ENCODE peak calls at places on chromosomes 3 and 15, in seven cellular contexts. One of them, this sample, is unnamed.

GRCh38 chr3:42730294-42730693 is 27.7 kb upstream of the HHATL start:
- DNase-seq in GOT3: no peak
- DNase-seq in progenitor cell of endocrine pancreas: no peak
- DNase-seq in dorsolateral prefrontal cortex: no peak
- DNase-seq in upper lobe of right lung: no peak
- DNase-seq in A549: no peak
- DNase-seq in amniotic epithelial cell: no peak
- DNase-seq in this sample: no peak

GRCh38 chr15:65077981-65078352 is 1.4 kb downstream of the KBTBD13 start:
- DNase-seq in upper lobe of right lung: peak; percentile 86
- DNase-seq in dorsolateral prefrontal cortex: no peak
- DNase-seq in GOT3: peak; percentile 56
- DNase-seq in A549: peak; percentile 91
- DNase-seq in progenitor cell of endocrine pancreas: peak; percentile 38
- DNase-seq in amniotic epithelial cell: no peak
- DNase-seq in this sample: peak; percentile 82

GRCh38 chr3:129723558-129724324 is 117.3 kb upstream of the PLXND1 start:
- DNase-seq in dorsolateral prefrontal cortex: no peak
- DNase-seq in GOT3: no peak
- DNase-seq in A549: no peak
- DNase-seq in upper lobe of right lung: no peak
- DNase-seq in progenitor cell of endocrine pancreas: no peak
- DNase-seq in amniotic epithelial cell: peak; percentile 92
- DNase-seq in this sample: no peak

GRCh38 chr15:72472907-72473669 is 1.0 kb upstream of the ARIH1 start:
- DNase-seq in upper lobe of right lung: no peak
- DNase-seq in amniotic epithelial cell: peak; percentile 31
- DNase-seq in GOT3: no peak
- DNase-seq in progenitor cell of endocrine pancreas: no peak
- DNase-seq in A549: no peak
- DNase-seq in dorsolateral prefrontal cortex: no peak
- DNase-seq in this sample: no peak

GRCh38 chr3:18354706-18355105 is 70.4 kb downstream of the SATB1 start:
- DNase-seq in A549: no peak
- DNase-seq in progenitor cell of endocrine pancreas: no peak
- DNase-seq in amniotic epithelial cell: no peak
- DNase-seq in upper lobe of right lung: no peak
- DNase-seq in dorsolateral prefrontal cortex: no peak
- DNase-seq in GOT3: no peak
- DNase-seq in this sample: no peak

GRCh38 chr15:33292718-33293307 is 18.0 kb upstream of the RYR3 start:
- DNase-seq in upper lobe of right lung: no peak
- DNase-seq in GOT3: no peak
- DNase-seq in amniotic epithelial cell: peak; percentile 33
- DNase-seq in dorsolateral prefrontal cortex: no peak
- DNase-seq in A549: peak; percentile 59
- DNase-seq in progenitor cell of endocrine pancreas: peak; percentile 49
- DNase-seq in this sample: no peak

GRCh38 chr15:85542895-85543331 is 162.5 kb downstream of the AKAP13 start:
- DNase-seq in progenitor cell of endocrine pancreas: no peak
- DNase-seq in upper lobe of right lung: no peak
- DNase-seq in amniotic epithelial cell: no peak
- DNase-seq in A549: no peak
- DNase-seq in GOT3: no peak
- DNase-seq in dorsolateral prefrontal cortex: no peak
- DNase-seq in this sample: peak; percentile 18

GRCh38 chr3:140821493-140821892 is 120.1 kb upstream of the SLC25A36 start:
- DNase-seq in A549: no peak
- DNase-seq in GOT3: no peak
- DNase-seq in dorsolateral prefrontal cortex: no peak
- DNase-seq in amniotic epithelial cell: no peak
- DNase-seq in upper lobe of right lung: no peak
- DNase-seq in progenitor cell of endocrine pancreas: no peak
- DNase-seq in this sample: no peak

GRCh38 chr3:54122802-54123537 is 618 bp downstream of the CACNA2D3 start:
- DNase-seq in dorsolateral prefrontal cortex: no peak
- DNase-seq in GOT3: no peak
- DNase-seq in A549: no peak
- DNase-seq in upper lobe of right lung: no peak
- DNase-seq in progenitor cell of endocrine pancreas: no peak
- DNase-seq in amniotic epithelial cell: no peak
- DNase-seq in this sample: peak; percentile 38

GRCh38 chr3:28916713-28917499 is 364.0 kb upstream of the RBMS3 start:
- DNase-seq in progenitor cell of endocrine pancreas: no peak
- DNase-seq in upper lobe of right lung: no peak
- DNase-seq in A549: no peak
- DNase-seq in GOT3: peak; percentile 4
- DNase-seq in dorsolateral prefrontal cortex: peak; percentile 43
- DNase-seq in amniotic epithelial cell: peak; percentile 84
- DNase-seq in this sample: peak; percentile 58

GRCh38 chr3:125192190-125193035 is 20.1 kb downstream of the SLC12A8 start:
- DNase-seq in GOT3: no peak
- DNase-seq in A549: no peak
- DNase-seq in amniotic epithelial cell: no peak
- DNase-seq in progenitor cell of endocrine pancreas: no peak
- DNase-seq in upper lobe of right lung: no peak
- DNase-seq in dorsolateral prefrontal cortex: no peak
- DNase-seq in this sample: peak; percentile 74

GRCh38 chr3:109921509-109921908 is 584.2 kb upstream of the DPPA4 start:
- DNase-seq in A549: no peak
- DNase-seq in GOT3: no peak
- DNase-seq in upper lobe of right lung: no peak
- DNase-seq in dorsolateral prefrontal cortex: no peak
- DNase-seq in amniotic epithelial cell: no peak
- DNase-seq in progenitor cell of endocrine pancreas: no peak
- DNase-seq in this sample: no peak